ENCODE peak calls at places on chromosomes 2 and 18, in ten cellular contexts. V is Calu3; X is left ventricle myocardium inferior; L is GM10248; C is K562; Z is endothelial cell; I is CD4-positive, alpha-beta T cell; D is HCT116; H is lower leg skin; G is colonic mucosa. O is an unnamed sample.

GRCh38 chr2:62205554-62205953 is 9.6 kb downstream of the B3GNT2 start:
- DNase-seq in V (no peak), X (no peak), L (no peak), C (no peak), Z (no peak), I (no peak), D (no peak), H (peak), G (no peak), O (no peak)

GRCh38 chr18:61992923-61993322 is 100.1 kb upstream of the RNF152 start:
- DNase-seq in V (no peak), X (no peak), L (no peak), C (no peak), Z (no peak), I (no peak), D (no peak), H (no peak), G (no peak), O (no peak)

GRCh38 chr2:237572742-237573101 is 6.3 kb downstream of the PRLH start:
- DNase-seq in V (no peak), X (no peak), L (no peak), C (no peak), Z (no peak), I (no peak), D (no peak), H (no peak), G (no peak), O (no peak)

GRCh38 chr18:65235966-65236634 is 514.7 kb upstream of the CDH7 start:
- DNase-seq in V (peak), X (no peak), L (no peak), C (no peak), Z (peak), I (no peak), D (no peak), H (no peak), G (no peak), O (peak)

GRCh38 chr2:152240559-152241231 is 65.1 kb upstream of the STAM2 start:
- DNase-seq in V (no peak), X (no peak), L (no peak), C (no peak), Z (no peak), I (no peak), D (no peak), H (no peak), G (no peak), O (no peak)

GRCh38 chr2:74845217-74845751 is 11.4 kb downstream of the HK2 start:
- DNase-seq in V (peak), X (peak), L (no peak), C (no peak), Z (peak), I (no peak), D (peak), H (peak), G (peak), O (no peak)

GRCh38 chr2:196372276-196372809 is 201.0 kb upstream of the STK17B start:
- DNase-seq in V (no peak), X (no peak), L (no peak), C (no peak), Z (no peak), I (no peak), D (no peak), H (no peak), G (no peak), O (no peak)

GRCh38 chr18:34122724-34123334 is 101.9 kb downstream of the NOL4 start:
- DNase-seq in V (peak), X (no peak), L (peak), C (peak), Z (peak), I (no peak), D (peak), H (no peak), G (peak), O (peak)

DNA sequence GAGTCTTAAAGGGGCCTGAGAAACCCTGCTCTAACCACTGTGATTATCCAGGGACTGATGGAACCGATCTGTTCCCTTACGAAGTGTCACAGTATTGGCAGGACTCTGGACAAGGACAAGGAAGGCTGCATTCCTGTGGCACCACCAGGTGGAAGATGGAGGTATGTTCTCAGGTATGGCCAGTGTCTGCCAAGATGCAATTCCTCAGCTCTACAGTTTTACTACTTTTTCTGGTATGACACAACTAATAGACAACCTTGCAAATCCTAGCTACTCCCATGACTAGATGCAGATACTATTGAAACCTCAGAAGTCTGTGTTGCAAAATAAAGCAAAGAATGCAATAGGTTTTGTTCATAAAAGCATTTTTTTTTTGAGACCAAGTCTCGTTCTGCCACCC is 14.6 kb downstream of the RAB31 start:
- DNase-seq in V (peak), X (no peak), L (no peak), C (no peak), Z (no peak), I (no peak), D (no peak), H (no peak), G (peak), O (no peak)
- TF ChIP-seq CTCF in V (peak), X (peak), L (peak), C (peak), Z (no peak), I (no peak), D (peak), H (no peak), G (peak), O (no peak)

GRCh38 chr2:33412920-33413319 is 63.5 kb upstream of the RASGRP3 start:
- DNase-seq in V (peak), X (no peak), L (peak), C (no peak), Z (no peak), I (no peak), D (peak), H (no peak), G (no peak), O (no peak)
- TF ChIP-seq CTCF in V (peak), X (peak), L (peak), C (no peak), Z (no peak), I (no peak), D (peak), H (no peak), G (no peak), O (no peak)

GRCh38 chr2:211854832-211855231 is 683.8 kb downstream of the ERBB4 start:
- DNase-seq in V (no peak), X (no peak), L (no peak), C (no peak), Z (no peak), I (no peak), D (no peak), H (no peak), G (no peak), O (no peak)
- TF ChIP-seq CTCF in V (no peak), X (no peak), L (no peak), C (no peak), Z (peak), I (no peak), D (no peak), H (no peak), G (no peak), O (peak)

DNA sequence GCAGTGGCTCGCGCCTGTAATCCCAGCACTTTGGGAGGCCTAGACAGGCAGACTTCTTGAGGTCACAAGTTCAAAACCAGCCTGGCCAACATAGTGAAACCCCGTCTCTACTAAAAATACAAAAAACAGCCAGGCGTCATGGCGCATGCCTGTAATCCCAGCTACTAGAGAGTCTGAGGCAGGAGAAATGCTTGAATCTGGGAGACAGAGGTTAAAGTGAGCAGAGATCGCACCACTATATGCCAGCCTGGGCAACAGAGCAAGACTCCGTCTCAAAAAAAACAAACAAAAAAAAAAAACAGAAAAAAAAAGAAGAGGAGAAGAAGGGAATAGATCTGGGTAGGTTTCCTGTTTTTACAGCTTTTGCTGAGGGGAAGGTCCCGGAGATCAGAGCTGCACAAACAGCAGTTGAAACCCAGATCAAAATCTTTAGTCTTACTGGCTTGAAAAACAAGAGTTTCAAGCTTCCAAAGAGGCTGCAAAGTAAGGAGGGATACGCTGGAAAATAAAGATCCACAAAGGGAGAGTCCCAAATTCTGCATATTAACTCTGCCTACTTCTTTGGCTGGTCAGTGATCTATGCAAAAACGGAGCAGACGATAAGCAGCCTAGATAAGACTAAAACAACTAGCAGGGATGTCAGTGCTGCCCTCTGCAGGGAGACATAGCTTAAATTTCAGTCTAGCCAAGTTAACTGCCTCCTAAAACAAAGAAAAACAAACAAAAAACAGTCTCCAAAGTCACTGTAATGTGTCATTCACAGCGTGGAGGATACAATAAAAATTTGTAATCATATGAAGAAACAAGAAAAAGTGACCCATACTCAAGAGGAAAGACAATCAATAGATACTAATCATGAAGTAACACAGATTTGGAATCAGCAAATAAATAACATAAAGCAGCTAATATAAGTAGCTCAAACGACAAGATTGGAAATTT is 74.1 kb downstream of the TLK1 start:
- DNase-seq in V (peak), X (no peak), L (peak), C (peak), Z (peak), I (peak), D (peak), H (no peak), G (peak), O (peak)
- TF ChIP-seq CTCF in V (peak), X (peak), L (peak), C (peak), Z (peak), I (peak), D (peak), H (no peak), G (peak), O (peak)

GRCh38 chr18:5975111-5975622 is 79.8 kb upstream of the TMEM200C start:
- DNase-seq in V (no peak), X (no peak), L (peak), C (no peak), Z (no peak), I (no peak), D (no peak), H (no peak), G (no peak), O (no peak)
- TF ChIP-seq CTCF in V (no peak), X (no peak), L (peak), C (no peak), Z (no peak), I (no peak), D (no peak), H (no peak), G (no peak), O (no peak)

GRCh38 chr2:234483568-234484251 is 13.2 kb downstream of the ARL4C start:
- DNase-seq in V (no peak), X (no peak), L (no peak), C (no peak), Z (peak), I (peak), D (no peak), H (no peak), G (peak), O (no peak)
- TF ChIP-seq CTCF in V (no peak), X (no peak), L (peak), C (no peak), Z (peak), I (peak), D (no peak), H (no peak), G (no peak), O (no peak)

O was measured in glutamatergic neuron.